ENCODE peak calls at places on chromosomes 1 and 21, in eight cellular contexts. H is lower leg skin; B is osteoblast; I is HFFc6; F is posterior cingulate gyrus; Y is NCI-H1105 treated with DMSO at 0.1 percent for 48 hours; M is ELR; R is CD8-positive, alpha-beta T cell. N is an unnamed sample.

GRCh38 chr1:212949771-212950170 is 570 bp upstream of the VASH2 start:
- DNase-seq in R (no peak), Y (no peak), I (no peak), H (no peak), F (no peak), M (no peak), B (no peak), N (no peak)

GRCh38 chr1:40143891-40144575 is 17.2 kb upstream of the RLF start:
- DNase-seq in I (peak; percentile 62), H (no peak), F (no peak), B (peak; percentile 76), R (peak; percentile 18), M (peak; percentile 85), Y (peak; percentile 65), N (peak; percentile 67)

GRCh38 chr1:36652011-36652410 is 169.3 kb upstream of the CSF3R start:
- DNase-seq in Y (no peak), F (no peak), M (no peak), I (no peak), H (no peak), R (no peak), B (no peak), N (no peak)

GRCh38 chr1:87951852-87952251 is 623.2 kb downstream of the LMO4 start:
- DNase-seq in Y (no peak), R (no peak), F (no peak), M (no peak), H (no peak), B (peak; percentile 48), I (no peak), N (peak; percentile 83)

GRCh38 chr1:15282810-15283474 is 35.9 kb downstream of the FHAD1 start:
- DNase-seq in R (no peak), B (no peak), M (no peak), F (no peak), I (no peak), Y (peak; percentile 14), H (peak; percentile 81), N (no peak)

GRCh38 chr1:67171978-67172377 is 5.7 kb downstream of the IL23R start:
- DNase-seq in R (no peak), Y (no peak), I (no peak), F (no peak), M (no peak), H (no peak), B (no peak), N (no peak)

GRCh38 chr1:218705391-218705790 is 360.3 kb downstream of the TGFB2 start:
- DNase-seq in M (peak; percentile 68), I (no peak), Y (no peak), F (no peak), B (no peak), R (no peak), H (no peak), N (peak; percentile 40)

GRCh38 chr1:61779231-61779630 is 37.0 kb downstream of the PATJ start:
- DNase-seq in I (no peak), M (no peak), F (no peak), H (no peak), B (no peak), Y (no peak), R (no peak), N (no peak)

GRCh38 chr1:218201601-218202000 is 83.5 kb upstream of the RRP15 start:
- DNase-seq in H (no peak), I (no peak), M (no peak), B (no peak), F (no peak), R (no peak), Y (no peak), N (no peak)

GRCh38 chr1:179092896-179093461 is 11.1 kb downstream of the TOR3A start:
- DNase-seq in Y (no peak), F (no peak), I (no peak), R (no peak), B (no peak), M (no peak), H (peak; percentile 71), N (no peak)

GRCh38 chr1:64163972-64164371 is 39.5 kb upstream of the UBE2U start:
- DNase-seq in B (no peak), H (no peak), R (no peak), Y (no peak), I (peak; percentile 47), F (no peak), M (peak; percentile 30), N (peak; percentile 6)

GRCh38 chr21:29642551-29643245 is 297.1 kb downstream of the GRIK1 start:
- DNase-seq in M (no peak), R (no peak), F (no peak), Y (no peak), I (no peak), H (no peak), B (no peak), N (no peak)

GRCh38 chr1:198829356-198829755 is 190.5 kb downstream of the PTPRC start:
- DNase-seq in R (no peak), I (no peak), M (no peak), H (no peak), Y (no peak), B (no peak), F (no peak), N (peak; percentile 24)

GRCh38 chr1:200888349-200888838 is 6.3 kb upstream of the INAVA start:
- DNase-seq in B (no peak), R (peak; percentile 50), M (peak; percentile 83), I (no peak), Y (no peak), F (no peak), H (no peak), N (no peak)

GRCh38 chr1:213389061-213389581 is 338.1 kb downstream of the RPS6KC1 start:
- DNase-seq in H (no peak), R (no peak), F (peak; percentile 54), I (no peak), B (no peak), Y (no peak), M (no peak), N (no peak)

GRCh38 chr1:29379438-29380073 is 143.2 kb downstream of the PTPRU start:
- DNase-seq in I (peak; percentile 21), M (peak; percentile 54), H (no peak), B (no peak), F (no peak), Y (peak; percentile 68), R (no peak), N (peak; percentile 65)

GRCh38 chr21:32817206-32817605 is 45.7 kb upstream of the PAXBP1 start:
- DNase-seq in I (no peak), B (no peak), F (no peak), Y (no peak), M (no peak), H (no peak), R (no peak), N (no peak)

GRCh38 chr1:92476071-92476607 is 10.6 kb downstream of the GFI1 start:
- DNase-seq in M (no peak), H (no peak), R (peak; percentile 15), Y (peak; percentile 44), B (no peak), I (no peak), F (no peak), N (no peak)

GRCh38 chr1:228423399-228424053 is 6.9 kb upstream of the TRIM17 start:
- DNase-seq in F (no peak), H (no peak), R (no peak), Y (no peak), B (no peak), I (no peak), M (no peak), N (no peak)

GRCh38 chr1:38370716-38371504 is 324.3 kb upstream of the POU3F1 start:
- DNase-seq in B (no peak), F (no peak), I (no peak), R (no peak), Y (no peak), H (no peak), M (no peak), N (no peak)

GRCh38 chr1:198462365-198463025 is 78.0 kb downstream of the ATP6V1G3 start:
- DNase-seq in R (no peak), B (no peak), M (peak; percentile 85), F (no peak), I (peak; percentile 76), Y (no peak), H (no peak), N (peak; percentile 40)

GRCh38 chr1:6424619-6425593 is at the start of gene ESPN:
- DNase-seq in I (no peak), B (peak; percentile 85), Y (no peak), M (no peak), F (no peak), R (no peak), H (no peak), N (no peak)

GRCh38 chr1:17091252-17091651 is 28.0 kb downstream of the PADI2 start:
- DNase-seq in F (no peak), H (no peak), B (no peak), Y (no peak), M (no peak), R (no peak), I (no peak), N (no peak)

GRCh38 chr1:162026906-162027305 is 3.2 kb upstream of the OLFML2B start:
- DNase-seq in I (no peak), R (no peak), M (peak; percentile 26), B (peak; percentile 44), Y (no peak), F (no peak), H (no peak), N (no peak)

GRCh38 chr1:74107394-74107793 is 90.6 kb downstream of the LRRIQ3 start:
- DNase-seq in I (no peak), H (no peak), F (no peak), M (no peak), Y (no peak), R (no peak), B (no peak), N (no peak)

GRCh38 chr1:2253036-2253796 is 25.1 kb downstream of the SKI start:
- DNase-seq in M (no peak), H (no peak), B (no peak), Y (no peak), R (no peak), F (no peak), I (no peak), N (no peak)

GRCh38 chr1:28329395-28330153 is 734 bp downstream of the MED18 start:
- DNase-seq in R (peak; percentile 18), M (peak; percentile 56), I (peak; percentile 25), B (peak; percentile 39), H (no peak), Y (no peak), F (peak; percentile 11), N (peak; percentile 25)

GRCh38 chr1:104760017-104760416 is 1010.3 kb downstream of the AMY1C start:
- DNase-seq in H (no peak), F (no peak), M (no peak), I (no peak), R (no peak), B (no peak), Y (no peak), N (no peak)

GRCh38 chr1:84774674-84775548 is 84.7 kb upstream of the SSX2IP start:
- DNase-seq in F (peak; percentile 35), B (no peak), I (no peak), Y (no peak), H (no peak), R (no peak), M (no peak), N (no peak)

GRCh38 chr1:17875882-17876280 is 120.7 kb downstream of the ACTL8 start:
- DNase-seq in I (peak; percentile 75), M (peak; percentile 69), H (peak; percentile 63), F (no peak), Y (no peak), R (no peak), B (peak; percentile 81), N (no peak)

GRCh38 chr1:114685851-114686250 is 9.5 kb downstream of the AMPD1 start:
- DNase-seq in B (no peak), R (no peak), F (no peak), I (no peak), M (no peak), H (no peak), Y (no peak), N (no peak)

GRCh38 chr1:61491497-61491896 is 233.4 kb downstream of the TM2D1 start:
- DNase-seq in R (no peak), F (no peak), Y (no peak), I (peak; percentile 13), B (no peak), H (no peak), M (no peak), N (no peak)

GRCh38 chr1:99643021-99643779 is 2.7 kb upstream of the PALMD start:
- DNase-seq in H (no peak), R (no peak), B (no peak), F (no peak), Y (no peak), I (no peak), M (peak; percentile 30), N (no peak)

GRCh38 chr1:30588311-30589073 is 134.9 kb downstream of the MATN1 start:
- DNase-seq in R (no peak), Y (no peak), H (peak; percentile 80), I (no peak), B (no peak), F (no peak), M (no peak), N (no peak)

N was measured in endothelial cell of umbilical vein.